ENCODE peak calls at places on chromosomes 12 and 14, in four cellular contexts. X is left cardiac atrium; L is effector memory CD4-positive, alpha-beta T cell; U is SK-MEL-5. G is an unnamed sample.

GRCh38 chr14:99320105-99320572 is 48.1 kb upstream of the BCL11B start:
- DNase-seq in X (no peak), L (peak; percentile 59), U (peak; percentile 68), G (peak; percentile 52)

GRCh38 chr12:110501378-110501721 is 561 bp downstream of the VPS29 start:
- DNase-seq in X (peak; percentile 38), L (no peak), U (peak; percentile 32), G (no peak)

GRCh38 chr12:56565510-56566101 is 44.0 kb downstream of the RBMS2 start:
- DNase-seq in X (peak; percentile 90), L (no peak), U (peak; percentile 34), G (peak; percentile 84)

GRCh38 chr14:95290769-95291440 is 28.8 kb downstream of the CLMN start:
- DNase-seq in X (no peak), L (no peak), U (no peak), G (peak; percentile 70)

GRCh38 chr12:12622418-12622817 is 10.7 kb downstream of the CREBL2 start:
- DNase-seq in X (no peak), L (no peak), U (no peak), G (no peak)

GRCh38 chr14:89292579-89293348 is 124.3 kb downstream of the FOXN3 start:
- DNase-seq in X (no peak), L (no peak), U (no peak), G (no peak)

GRCh38 chr14:49966304-49966809 is 73.5 kb downstream of the ARF6 start:
- DNase-seq in X (no peak), L (no peak), U (no peak), G (no peak)

GRCh38 chr12:28108599-28108998 is 81.7 kb upstream of the CCDC91 start:
- DNase-seq in X (no peak), L (no peak), U (no peak), G (no peak)

GRCh38 chr12:109625131-109625559 is 51.6 kb downstream of the MVK start:
- DNase-seq in X (peak; percentile 28), L (no peak), U (no peak), G (no peak)

GRCh38 chr12:64894827-64895475 is 70.5 kb downstream of the TBC1D30 start:
- DNase-seq in X (no peak), L (no peak), U (no peak), G (no peak)

GRCh38 chr14:68683326-68683725 is 109.5 kb downstream of the ZFP36L1 start:
- DNase-seq in X (no peak), L (no peak), U (no peak), G (no peak)

GRCh38 chr14:73943083-73943482 is 6.8 kb downstream of the FAM161B start:
- DNase-seq in X (no peak), L (no peak), U (peak; percentile 6), G (no peak)

GRCh38 chr12:12726543-12727093 is 9.4 kb downstream of the CDKN1B start:
- DNase-seq in X (no peak), L (no peak), U (no peak), G (no peak)

GRCh38 chr14:103856105-103856504 is 8.7 kb upstream of the PPP1R13B start:
- DNase-seq in X (no peak), L (no peak), U (peak; percentile 25), G (no peak)

GRCh38 chr14:22593189-22593588 is 4.2 kb upstream of the DAD1 start:
- DNase-seq in X (no peak), L (no peak), U (no peak), G (no peak)

G was measured in coronary artery.